ENCODE peak calls at places on chromosomes 12 and 14, in seven cellular contexts. H is IMR-90, V is brain microvascular endothelial cell, W is astrocyte, L is suprapubic skin, Q is fibroblast of mammary gland, N is astrocyte of the cerebellum. A is an unnamed sample.

GRCh38 chr12:58500399-58500798 is 419.9 kb downstream of the LRIG3 start:
- DNase-seq in L (no peak), W (no peak), V (no peak), Q (peak; percentile 45), H (peak; percentile 61), N (no peak), A (no peak)

GRCh38 chr12:54759751-54760150 is 94.6 kb upstream of the MUCL1 start:
- DNase-seq in H (peak; percentile 6), L (no peak), V (peak; percentile 22), Q (peak; percentile 36), N (no peak), W (no peak), A (peak; percentile 44)

GRCh38 chr12:91382081-91382543 is 199.5 kb upstream of the DCN start:
- DNase-seq in L (peak; percentile 83), Q (peak; percentile 83), N (peak; percentile 66), H (peak; percentile 80), W (peak; percentile 59), V (peak; percentile 77), A (peak; percentile 46)

GRCh38 chr12:58529114-58529665 is 391.1 kb downstream of the LRIG3 start:
- DNase-seq in V (peak; percentile 72), L (no peak), H (peak; percentile 86), N (peak; percentile 28), Q (peak; percentile 94), W (peak; percentile 84), A (no peak)

GRCh38 chr14:103332143-103332919 is 1.7 kb upstream of the EIF5 start:
- DNase-seq in W (no peak), N (no peak), H (no peak), Q (no peak), L (no peak), V (no peak), A (no peak)

GRCh38 chr12:49912345-49912744 is 8.6 kb upstream of the FAIM2 start:
- DNase-seq in L (no peak), W (no peak), Q (no peak), V (no peak), N (no peak), H (no peak), A (no peak)

GRCh38 chr12:61546296-61546695 is 713.9 kb upstream of the USP15 start:
- DNase-seq in Q (no peak), N (no peak), W (no peak), V (peak; percentile 3), L (no peak), H (no peak), A (peak; percentile 79)

GRCh38 chr14:84095796-84096195 is 1434.1 kb upstream of the FLRT2 start:
- DNase-seq in H (no peak), Q (no peak), W (no peak), N (no peak), L (no peak), V (no peak), A (peak; percentile 11)

GRCh38 chr12:6602526-6602925 is 4.7 kb downstream of the CHD4 start:
- DNase-seq in L (no peak), Q (no peak), W (no peak), H (no peak), V (no peak), N (no peak), A (no peak)

GRCh38 chr14:94903338-94903737 is 133.4 kb upstream of the GSC start:
- DNase-seq in N (no peak), L (no peak), Q (no peak), H (no peak), W (no peak), V (no peak), A (no peak)

GRCh38 chr14:78202976-78203375 is 32.8 kb downstream of the NRXN3 start:
- DNase-seq in V (no peak), L (no peak), Q (no peak), N (no peak), W (no peak), H (no peak), A (no peak)

GRCh38 chr12:7694556-7694955 is 1.0 kb downstream of the GDF3 start:
- DNase-seq in Q (no peak), N (no peak), V (no peak), W (no peak), H (no peak), L (no peak), A (no peak)

GRCh38 chr12:69988601-69989194 is 163.7 kb downstream of the MYRFL start:
- DNase-seq in W (peak; percentile 77), V (peak; percentile 29), Q (peak; percentile 74), L (no peak), N (no peak), H (peak; percentile 65), A (no peak)
- H3K4me3 ChIP-seq in W (peak overlapping the region; percentile 11), V (no peak overlapping the region), Q (peak overlapping the region; percentile 24), L (peak overlapping the region; percentile 8), N (no peak overlapping the region), H (peak overlapping the region; percentile 13), A (no peak overlapping the region)

GRCh38 chr14:64968651-64969050 is 3.5 kb downstream of the RAB15 start:
- DNase-seq in W (no peak), H (no peak), L (no peak), Q (no peak), N (peak; percentile 51), V (no peak), A (no peak)
- TF ChIP-seq CTCF in W (no peak), H (no peak), L (no peak), Q (no peak), N (no peak), V (no peak), A (no peak)

DNA sequence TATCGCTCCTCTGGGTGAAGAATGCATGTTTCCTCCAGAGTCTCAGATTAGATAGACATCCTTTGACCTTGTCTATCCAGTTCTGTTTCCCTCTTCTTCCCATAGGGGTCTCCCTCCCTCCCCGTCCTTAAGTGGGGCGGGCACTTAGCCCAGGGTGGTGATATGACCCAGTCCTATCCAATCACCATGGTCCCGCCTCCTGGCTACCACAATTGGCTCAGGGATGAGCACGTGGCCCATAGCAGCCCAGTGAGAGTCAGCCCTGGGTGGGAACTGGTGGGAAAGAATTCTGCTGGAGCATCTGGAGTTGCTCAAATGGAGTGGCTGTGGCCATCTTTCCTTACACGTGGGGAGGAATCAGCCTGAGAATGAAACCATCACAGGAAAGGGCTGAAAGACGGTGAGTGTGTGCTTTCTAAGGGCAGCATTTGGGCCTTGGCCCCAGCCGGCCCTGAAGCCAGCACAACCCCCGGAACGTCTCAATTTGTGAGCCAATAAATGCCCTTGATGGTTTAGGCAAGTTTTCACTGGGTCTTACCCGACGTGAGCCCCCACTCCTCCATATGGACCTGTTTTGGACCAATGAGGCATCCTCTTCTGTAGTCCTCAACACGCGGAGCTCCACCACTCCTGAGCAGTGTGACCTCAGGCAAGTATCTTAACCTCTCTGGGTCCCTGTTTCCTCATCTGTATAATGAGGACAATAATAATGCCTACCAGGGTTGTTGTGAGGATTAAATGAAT is 14.3 kb upstream of the MLXIP start:
- DNase-seq in V (peak; percentile 98), Q (peak; percentile 98), L (peak; percentile 89), H (peak; percentile 90), N (peak; percentile 89), W (peak; percentile 82), A (no peak)
- H3K4me3 ChIP-seq in V (no peak overlapping the region), Q (peak overlapping the region; percentile 18), L (no peak overlapping the region), H (no peak overlapping the region), N (no peak overlapping the region), W (no peak overlapping the region), A (no peak overlapping the region)

GRCh38 chr14:93207468-93208308 is 632 bp downstream of the UBR7 start:
- DNase-seq in W (peak; percentile 58), V (peak; percentile 38), H (peak; percentile 64), L (no peak), N (no peak), Q (peak; percentile 69), A (no peak)
- TF ChIP-seq CTCF in W (no peak), V (peak; percentile 76), H (peak; percentile 56), L (no peak), N (peak; percentile 45), Q (peak; percentile 29), A (peak; percentile 59)

GRCh38 chr12:13116971-13117370 is 13.5 kb upstream of the GSG1 start:
- DNase-seq in W (no peak), L (no peak), Q (no peak), H (no peak), V (no peak), N (no peak), A (no peak)

GRCh38 chr12:13120431-13120830 is 17.0 kb upstream of the GSG1 start:
- DNase-seq in V (no peak), Q (no peak), N (no peak), L (no peak), W (no peak), H (no peak), A (no peak)

GRCh38 chr12:13125996-13126395 is 22.5 kb upstream of the GSG1 start:
- DNase-seq in N (no peak), L (no peak), H (no peak), V (no peak), W (no peak), Q (no peak), A (no peak)

GRCh38 chr12:13124661-13125505 is 21.4 kb upstream of the GSG1 start:
- DNase-seq in V (peak; percentile 66), N (no peak), H (peak; percentile 68), Q (peak; percentile 40), L (no peak), W (peak; percentile 55), A (no peak)

GRCh38 chr12:13121568-13121967 is 18.1 kb upstream of the GSG1 start:
- DNase-seq in N (no peak), V (no peak), H (no peak), L (no peak), W (no peak), Q (no peak), A (no peak)
- H3K4me3 ChIP-seq in N (no peak overlapping the region), V (no peak overlapping the region), H (no peak overlapping the region), L (no peak overlapping the region), W (no peak overlapping the region), Q (no peak overlapping the region), A (no peak overlapping the region)

GRCh38 chr14:58151701-58152568 is at the start of gene ARMH4:
- DNase-seq in Q (peak; percentile 72), V (peak; percentile 61), N (peak; percentile 46), L (peak; percentile 89), W (peak; percentile 73), H (peak; percentile 70), A (no peak)
- TF ChIP-seq CTCF in Q (no peak), V (no peak), N (no peak), L (no peak), W (no peak), H (no peak), A (no peak)

GRCh38 chr12:14959463-14959862 is 1.9 kb downstream of the ARHGDIB start:
- DNase-seq in Q (no peak), N (no peak), H (no peak), L (no peak), V (no peak), W (no peak), A (no peak)

GRCh38 chr12:14959916-14960315 is 1.5 kb downstream of the ARHGDIB start:
- DNase-seq in L (no peak), V (no peak), N (no peak), W (no peak), Q (no peak), H (no peak), A (no peak)

GRCh38 chr12:14957769-14958168 is 3.6 kb downstream of the ARHGDIB start:
- DNase-seq in V (no peak), L (no peak), Q (no peak), W (no peak), H (no peak), N (no peak), A (no peak)

GRCh38 chr12:14958361-14959125 is 2.9 kb downstream of the ARHGDIB start:
- DNase-seq in H (no peak), W (no peak), L (no peak), V (no peak), N (no peak), Q (no peak), A (no peak)

DNA sequence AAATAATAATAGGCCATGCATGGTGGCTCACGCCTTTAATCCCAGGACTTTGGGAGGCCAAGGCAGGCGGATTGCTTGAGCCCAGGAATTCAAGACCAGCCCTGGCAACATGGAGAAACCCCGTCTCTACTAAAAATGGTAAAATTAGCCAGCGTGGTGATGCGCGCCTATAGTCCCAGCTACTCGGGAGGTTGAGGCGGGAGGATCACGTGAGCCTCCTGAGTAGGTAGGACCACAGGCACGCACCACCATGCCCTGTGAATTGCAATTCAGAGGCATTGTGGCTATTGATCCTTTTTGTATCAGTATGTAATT is 2.3 kb downstream of the ARHGDIB start:
- DNase-seq in V (no peak), Q (no peak), H (no peak), W (no peak), N (no peak), L (no peak), A (no peak)
- H3K4me3 ChIP-seq in V (no peak overlapping the region), Q (no peak overlapping the region), H (no peak overlapping the region), W (no peak overlapping the region), N (no peak overlapping the region), L (peak overlapping the region; percentile 53), A (no peak overlapping the region)

A was measured in LNCaP clone FGC.